ENCODE peak calls at places on chromosome 16, in four cellular contexts. One of them, this sample, is unnamed.

GRCh38 chr16:7888421-7888820 is 555.8 kb downstream of the RBFOX1 start:
- DNase-seq in dorsolateral prefrontal cortex: peak
- DNase-seq in mesenchymal stem cell: no peak
- DNase-seq in sigmoid colon: no peak
- DNase-seq in this sample: no peak

GRCh38 chr16:11393861-11394592 is 48.8 kb downstream of the RMI2 start:
- DNase-seq in dorsolateral prefrontal cortex: no peak
- DNase-seq in mesenchymal stem cell: no peak
- DNase-seq in sigmoid colon: peak
- DNase-seq in this sample: no peak

GRCh38 chr16:75012380-75013081 is 13.7 kb downstream of the ZNRF1 start:
- DNase-seq in dorsolateral prefrontal cortex: no peak
- DNase-seq in mesenchymal stem cell: no peak
- DNase-seq in sigmoid colon: no peak
- DNase-seq in this sample: no peak

GRCh38 chr16:3576211-3576610 is 992 bp downstream of the NLRC3 start:
- DNase-seq in dorsolateral prefrontal cortex: no peak
- DNase-seq in mesenchymal stem cell: no peak
- DNase-seq in sigmoid colon: no peak
- DNase-seq in this sample: no peak

GRCh38 chr16:12677472-12677871 is 126.2 kb downstream of the CPPED1 start:
- DNase-seq in dorsolateral prefrontal cortex: no peak
- DNase-seq in mesenchymal stem cell: no peak
- DNase-seq in sigmoid colon: no peak
- DNase-seq in this sample: no peak

GRCh38 chr16:83968891-83969672 is 1.0 kb downstream of the NECAB2 start:
- DNase-seq in dorsolateral prefrontal cortex: no peak
- DNase-seq in mesenchymal stem cell: no peak
- DNase-seq in sigmoid colon: no peak
- DNase-seq in this sample: no peak

GRCh38 chr16:85574672-85575475 is 38.2 kb upstream of the GSE1 start:
- DNase-seq in dorsolateral prefrontal cortex: no peak
- DNase-seq in mesenchymal stem cell: no peak
- DNase-seq in sigmoid colon: no peak
- DNase-seq in this sample: no peak

GRCh38 chr16:53744449-53744848 is 40.5 kb downstream of the FTO start:
- DNase-seq in dorsolateral prefrontal cortex: no peak
- DNase-seq in mesenchymal stem cell: no peak
- DNase-seq in sigmoid colon: no peak
- DNase-seq in this sample: no peak

GRCh38 chr16:81469710-81470481 is 25.3 kb downstream of the CMIP start:
- DNase-seq in dorsolateral prefrontal cortex: no peak
- DNase-seq in mesenchymal stem cell: no peak
- DNase-seq in sigmoid colon: no peak
- DNase-seq in this sample: no peak

GRCh38 chr16:28986492-28986891 is 1.6 kb downstream of the LAT start:
- DNase-seq in dorsolateral prefrontal cortex: no peak
- DNase-seq in mesenchymal stem cell: no peak
- DNase-seq in sigmoid colon: no peak
- DNase-seq in this sample: no peak

GRCh38 chr16:51290886-51291285 is 139.8 kb upstream of the SALL1 start:
- DNase-seq in dorsolateral prefrontal cortex: no peak
- DNase-seq in mesenchymal stem cell: no peak
- DNase-seq in sigmoid colon: no peak
- DNase-seq in this sample: no peak

GRCh38 chr16:67814567-67814966 is 7.9 kb downstream of the TSNAXIP1 start:
- DNase-seq in dorsolateral prefrontal cortex: no peak
- DNase-seq in mesenchymal stem cell: no peak
- DNase-seq in sigmoid colon: no peak
- DNase-seq in this sample: no peak

GRCh38 chr16:27428035-27428785 is 26.2 kb downstream of the IL21R start:
- DNase-seq in dorsolateral prefrontal cortex: no peak
- DNase-seq in mesenchymal stem cell: no peak
- DNase-seq in sigmoid colon: peak
- DNase-seq in this sample: no peak

GRCh38 chr16:15976929-15977637 is 27.7 kb downstream of the ABCC1 start:
- DNase-seq in dorsolateral prefrontal cortex: no peak
- DNase-seq in mesenchymal stem cell: peak
- DNase-seq in sigmoid colon: no peak
- DNase-seq in this sample: no peak

GRCh38 chr16:66318505-66318904 is 48.0 kb upstream of the CDH5 start:
- DNase-seq in dorsolateral prefrontal cortex: no peak
- DNase-seq in mesenchymal stem cell: no peak
- DNase-seq in sigmoid colon: no peak
- DNase-seq in this sample: no peak

GRCh38 chr16:84272740-84273320 is 21.8 kb upstream of the WFDC1 start:
- DNase-seq in dorsolateral prefrontal cortex: no peak
- DNase-seq in mesenchymal stem cell: no peak
- DNase-seq in sigmoid colon: no peak
- DNase-seq in this sample: no peak

GRCh38 chr16:19595043-19595767 is 39.7 kb downstream of the VPS35L start:
- DNase-seq in dorsolateral prefrontal cortex: no peak
- DNase-seq in mesenchymal stem cell: peak
- DNase-seq in sigmoid colon: no peak
- DNase-seq in this sample: no peak

DNA sequence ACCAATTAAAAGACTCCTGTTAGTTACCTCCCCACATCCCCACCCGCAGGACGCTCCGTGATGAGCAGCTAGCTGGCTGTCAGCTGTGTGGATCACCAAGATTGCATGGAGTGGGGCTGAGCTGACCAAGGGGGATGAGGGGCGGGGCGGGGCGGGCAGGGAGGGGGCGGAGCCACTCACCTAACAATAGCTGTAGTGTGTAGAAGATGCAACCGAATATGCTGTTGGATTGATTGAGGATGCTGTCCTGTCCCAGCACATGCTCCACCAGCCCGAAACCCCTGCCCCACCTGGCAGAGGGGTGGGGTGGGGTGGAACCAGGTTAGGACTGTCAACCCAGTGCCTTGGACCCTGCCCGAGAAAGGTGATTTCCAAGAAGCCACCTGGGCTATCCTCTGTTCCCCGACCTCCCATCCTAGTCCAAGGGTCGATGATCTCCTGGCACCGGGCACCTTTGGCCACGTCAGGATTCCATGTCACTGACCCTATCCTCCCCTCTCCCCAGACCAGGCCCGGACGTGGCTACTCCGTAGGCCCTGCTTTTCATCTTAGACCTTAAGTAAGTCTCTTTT is 1.4 kb downstream of the VKORC1 start:
- DNase-seq in dorsolateral prefrontal cortex: peak
- DNase-seq in mesenchymal stem cell: no peak
- DNase-seq in sigmoid colon: no peak
- DNase-seq in this sample: no peak
- H3K27ac ChIP-seq in dorsolateral prefrontal cortex: peak
- H3K27ac ChIP-seq in mesenchymal stem cell: no peak
- H3K27ac ChIP-seq in sigmoid colon: peak
- H3K27ac ChIP-seq in this sample: peak

GRCh38 chr16:47687694-47688093 is 226.6 kb downstream of the PHKB start:
- DNase-seq in dorsolateral prefrontal cortex: no peak
- DNase-seq in mesenchymal stem cell: no peak
- DNase-seq in sigmoid colon: no peak
- DNase-seq in this sample: no peak
- H3K27ac ChIP-seq in dorsolateral prefrontal cortex: no peak
- H3K27ac ChIP-seq in mesenchymal stem cell: no peak
- H3K27ac ChIP-seq in sigmoid colon: no peak
- H3K27ac ChIP-seq in this sample: no peak

DNA sequence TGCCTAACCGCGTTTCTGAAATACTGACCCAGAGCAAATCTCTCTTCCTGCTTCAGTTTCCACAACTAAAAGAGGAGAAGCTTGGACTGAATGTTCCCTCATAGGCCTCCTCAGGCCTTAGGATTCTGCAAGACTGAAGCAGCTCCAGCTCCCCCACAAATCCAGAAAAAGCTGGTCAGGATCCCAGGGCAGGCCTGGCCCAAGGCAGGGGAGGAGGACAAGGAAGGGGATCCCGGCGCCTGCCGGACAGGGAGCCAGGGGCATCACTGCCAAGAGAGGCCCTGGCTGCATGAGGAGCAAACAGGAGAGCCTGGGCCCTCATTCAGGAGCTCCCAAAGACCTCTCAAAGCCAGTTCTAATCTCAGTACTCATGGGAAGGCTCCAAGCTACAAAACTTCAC is 67.4 kb downstream of the ZNF423 start:
- DNase-seq in dorsolateral prefrontal cortex: no peak
- DNase-seq in mesenchymal stem cell: no peak
- DNase-seq in sigmoid colon: no peak
- DNase-seq in this sample: no peak
- H3K27ac ChIP-seq in dorsolateral prefrontal cortex: no peak
- H3K27ac ChIP-seq in mesenchymal stem cell: no peak
- H3K27ac ChIP-seq in sigmoid colon: peak
- H3K27ac ChIP-seq in this sample: no peak

DNA sequence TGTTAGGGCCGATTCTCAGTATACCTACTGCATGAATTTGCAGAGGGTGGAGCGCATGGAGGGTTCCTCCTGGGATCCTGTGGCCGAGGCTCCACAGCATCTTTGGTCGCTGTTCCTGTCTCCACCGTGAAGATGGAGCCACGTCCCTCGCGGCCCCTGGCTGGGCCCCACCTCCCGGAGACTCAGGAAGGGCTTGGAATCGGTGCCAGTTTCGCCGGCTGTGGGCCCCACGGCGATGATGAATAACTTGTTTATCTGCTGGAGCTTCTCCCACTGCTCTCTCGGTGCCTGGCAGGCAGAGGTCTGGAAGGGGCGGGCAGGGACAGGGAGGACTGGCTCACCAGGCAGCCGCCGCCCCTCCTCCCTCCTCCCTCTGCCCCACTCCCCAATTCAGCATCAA is 8.1 kb downstream of the SLC5A11 start:
- DNase-seq in dorsolateral prefrontal cortex: peak
- DNase-seq in mesenchymal stem cell: peak
- DNase-seq in sigmoid colon: peak
- DNase-seq in this sample: peak
- H3K27ac ChIP-seq in dorsolateral prefrontal cortex: peak
- H3K27ac ChIP-seq in mesenchymal stem cell: no peak
- H3K27ac ChIP-seq in sigmoid colon: no peak
- H3K27ac ChIP-seq in this sample: peak

DNA sequence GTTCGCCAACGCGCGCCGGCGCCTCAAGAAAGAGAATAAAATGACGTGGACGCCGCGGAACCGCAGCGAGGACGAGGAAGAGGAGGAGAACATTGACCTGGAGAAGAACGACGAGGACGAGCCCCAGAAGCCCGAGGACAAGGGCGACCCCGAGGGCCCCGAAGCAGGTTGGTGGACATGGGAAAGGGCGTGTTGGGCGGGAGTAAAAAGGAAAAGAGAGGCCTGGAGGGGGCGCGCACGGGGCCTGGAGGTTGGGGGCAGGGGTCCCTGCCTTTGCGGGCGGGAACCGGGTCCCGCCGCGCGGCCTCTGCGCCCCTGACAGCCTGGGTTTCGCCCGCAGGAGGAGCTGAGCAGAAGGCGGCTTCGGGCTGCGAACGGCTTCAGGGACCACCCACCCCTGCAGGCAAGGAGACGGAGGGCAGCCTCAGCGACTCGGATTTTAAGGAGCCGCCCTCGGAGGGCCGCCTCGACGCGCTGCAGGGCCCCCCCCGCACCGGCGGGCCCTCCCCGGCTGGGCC is 2.1 kb downstream of the IRX5 start:
- DNase-seq in dorsolateral prefrontal cortex: no peak
- DNase-seq in mesenchymal stem cell: no peak
- DNase-seq in sigmoid colon: no peak
- DNase-seq in this sample: no peak
- H3K27ac ChIP-seq in dorsolateral prefrontal cortex: no peak
- H3K27ac ChIP-seq in mesenchymal stem cell: no peak
- H3K27ac ChIP-seq in sigmoid colon: no peak
- H3K27ac ChIP-seq in this sample: no peak

GRCh38 chr16:57107324-57107922 is 15.0 kb downstream of the CPNE2 start:
- DNase-seq in dorsolateral prefrontal cortex: no peak
- DNase-seq in mesenchymal stem cell: no peak
- DNase-seq in sigmoid colon: no peak
- DNase-seq in this sample: no peak

GRCh38 chr16:57104706-57105105 is 12.3 kb downstream of the CPNE2 start:
- DNase-seq in dorsolateral prefrontal cortex: no peak
- DNase-seq in mesenchymal stem cell: no peak
- DNase-seq in sigmoid colon: no peak
- DNase-seq in this sample: no peak

GRCh38 chr16:57109500-57110105 is 17.2 kb downstream of the CPNE2 start:
- DNase-seq in dorsolateral prefrontal cortex: no peak
- DNase-seq in mesenchymal stem cell: no peak
- DNase-seq in sigmoid colon: no peak
- DNase-seq in this sample: no peak

GRCh38 chr16:57108432-57108831 is 16.0 kb downstream of the CPNE2 start:
- DNase-seq in dorsolateral prefrontal cortex: no peak
- DNase-seq in mesenchymal stem cell: no peak
- DNase-seq in sigmoid colon: no peak
- DNase-seq in this sample: no peak

GRCh38 chr16:57106767-57107166 is 14.4 kb downstream of the CPNE2 start:
- DNase-seq in dorsolateral prefrontal cortex: no peak
- DNase-seq in mesenchymal stem cell: no peak
- DNase-seq in sigmoid colon: no peak
- DNase-seq in this sample: no peak
- H3K27ac ChIP-seq in dorsolateral prefrontal cortex: peak
- H3K27ac ChIP-seq in mesenchymal stem cell: no peak
- H3K27ac ChIP-seq in sigmoid colon: no peak
- H3K27ac ChIP-seq in this sample: peak

GRCh38 chr16:4888428-4889135 is 41.3 kb downstream of the UBN1 start:
- DNase-seq in dorsolateral prefrontal cortex: no peak
- DNase-seq in mesenchymal stem cell: peak
- DNase-seq in sigmoid colon: no peak
- DNase-seq in this sample: no peak
- H3K27ac ChIP-seq in dorsolateral prefrontal cortex: no peak
- H3K27ac ChIP-seq in mesenchymal stem cell: no peak
- H3K27ac ChIP-seq in sigmoid colon: no peak
- H3K27ac ChIP-seq in this sample: no peak

GRCh38 chr16:6266703-6267102 is 1065.9 kb upstream of the RBFOX1 start:
- DNase-seq in dorsolateral prefrontal cortex: no peak
- DNase-seq in mesenchymal stem cell: no peak
- DNase-seq in sigmoid colon: no peak
- DNase-seq in this sample: no peak

GRCh38 chr16:6265956-6266355 is 1066.7 kb upstream of the RBFOX1 start:
- DNase-seq in dorsolateral prefrontal cortex: no peak
- DNase-seq in mesenchymal stem cell: no peak
- DNase-seq in sigmoid colon: no peak
- DNase-seq in this sample: no peak

GRCh38 chr16:6267682-6268081 is 1065.0 kb upstream of the RBFOX1 start:
- DNase-seq in dorsolateral prefrontal cortex: no peak
- DNase-seq in mesenchymal stem cell: no peak
- DNase-seq in sigmoid colon: no peak
- DNase-seq in this sample: no peak
- H3K27ac ChIP-seq in dorsolateral prefrontal cortex: no peak
- H3K27ac ChIP-seq in mesenchymal stem cell: no peak
- H3K27ac ChIP-seq in sigmoid colon: no peak
- H3K27ac ChIP-seq in this sample: no peak